ENCODE peak calls at places on chromosomes 12 and 14, in four cellular contexts. H, G, D and Y are unnamed samples.

GRCh38 chr14:53723221-53723620 is 233.4 kb downstream of the BMP4 start:
- DNase-seq in H (no peak), D (no peak), G (no peak), Y (no peak)

GRCh38 chr12:42097971-42098370 is 46.7 kb downstream of the GXYLT1 start:
- DNase-seq in G (no peak), D (no peak), H (no peak), Y (no peak)

GRCh38 chr12:47816646-47817271 is 2.9 kb downstream of the HDAC7 start:
- DNase-seq in D (no peak), G (no peak), H (no peak), Y (no peak)

GRCh38 chr12:116708826-116709756 is 28.8 kb downstream of the SPRING1 start:
- DNase-seq in D (peak), G (no peak), H (peak), Y (peak)

GRCh38 chr14:73567365-73567764 is 1.6 kb upstream of the ACOT2 start:
- DNase-seq in H (peak), D (no peak), G (no peak), Y (no peak)

GRCh38 chr14:105852378-105853088 is 326.1 kb downstream of the TMEM121 start:
- DNase-seq in G (no peak), H (no peak), D (peak), Y (no peak)

GRCh38 chr12:117188961-117189724 is 1.1 kb downstream of the FBXO21 start:
- DNase-seq in D (peak), G (no peak), H (peak), Y (peak)

GRCh38 chr12:87094356-87094755 is 838.2 kb upstream of the MGAT4C start:
- DNase-seq in H (no peak), G (no peak), D (no peak), Y (peak)

GRCh38 chr12:13536219-13536910 is 339.8 kb downstream of the EMP1 start:
- DNase-seq in H (no peak), G (no peak), D (no peak), Y (no peak)

GRCh38 chr12:70646850-70647249 is 9.6 kb upstream of the PTPRB start:
- DNase-seq in D (no peak), G (no peak), H (peak), Y (peak)

GRCh38 chr14:101064718-101065117 is 161.2 kb upstream of the RTL1 start:
- DNase-seq in D (no peak), H (no peak), G (no peak), Y (no peak)

GRCh38 chr14:101623685-101624444 is 62.6 kb downstream of the DIO3 start:
- DNase-seq in G (no peak), H (no peak), D (peak), Y (no peak)

GRCh38 chr14:104084251-104085002 is 1.1 kb upstream of the ASPG start:
- DNase-seq in D (no peak), G (no peak), H (no peak), Y (no peak)

GRCh38 chr14:35549551-35549950 is 15.6 kb downstream of the INSM2 start:
- DNase-seq in H (no peak), D (no peak), G (no peak), Y (no peak)

GRCh38 chr12:24822121-24822899 is 126.6 kb downstream of the BCAT1 start:
- DNase-seq in G (no peak), H (peak), D (no peak), Y (peak)

GRCh38 chr12:57160021-57160420 is 12.6 kb upstream of the LRP1-AS start:
- DNase-seq in H (no peak), G (no peak), D (no peak), Y (no peak)

GRCh38 chr12:18165889-18166288 is 75.9 kb upstream of the RERGL start:
- DNase-seq in G (no peak), H (no peak), D (no peak), Y (no peak)

GRCh38 chr12:9831720-9832119 is 4.4 kb downstream of the KLRF1 start:
- DNase-seq in H (no peak), D (no peak), G (no peak), Y (no peak)

GRCh38 chr12:122366685-122367475 is 55.6 kb downstream of the CLIP1 start:
- DNase-seq in D (no peak), G (no peak), H (peak), Y (peak)